ENCODE peak calls at places on chromosomes 16 and 17, in seven cellular contexts. E, D, U, X, B, O and W are unnamed samples.

GRCh38 chr17:2949469-2950044 is 113.8 kb downstream of the OR1D5 start:
- DNase-seq in O (no peak), U (no peak), D (peak; percentile 82), B (no peak), E (no peak), X (no peak), W (no peak)

GRCh38 chr16:4917117-4917516 is 19.8 kb downstream of the PPL start:
- DNase-seq in X (no peak), E (no peak), O (no peak), B (no peak), D (no peak), U (no peak), W (no peak)

GRCh38 chr16:67547423-67548264 is 14.7 kb upstream of the CTCF start:
- DNase-seq in X (peak; percentile 74), U (peak; percentile 30), O (no peak), B (no peak), D (no peak), E (no peak), W (no peak)

GRCh38 chr17:21463204-21463661 is 87.1 kb downstream of the KCNJ12 start:
- DNase-seq in O (no peak), D (no peak), X (no peak), E (no peak), B (no peak), U (no peak), W (no peak)

GRCh38 chr16:70695351-70696070 is 9.7 kb upstream of the MTSS2 start:
- DNase-seq in E (peak; percentile 85), X (no peak), D (peak; percentile 73), U (no peak), B (peak; percentile 67), O (peak; percentile 85), W (no peak)

GRCh38 chr17:79949646-79950292 is 85.9 kb downstream of the TBC1D16 start:
- DNase-seq in D (no peak), B (peak; percentile 33), U (peak; percentile 20), O (no peak), X (peak; percentile 56), E (peak; percentile 12), W (no peak)

GRCh38 chr17:81384929-81385319 is 10.3 kb upstream of the BAHCC1 start:
- DNase-seq in E (no peak), D (no peak), X (peak; percentile 69), U (peak; percentile 31), O (no peak), B (no peak), W (no peak)

GRCh38 chr16:89505204-89506112 is 2.7 kb upstream of the SPG7 start:
- DNase-seq in O (peak; percentile 72), X (peak; percentile 91), U (peak; percentile 81), B (no peak), E (peak; percentile 95), D (peak; percentile 97), W (peak; percentile 85)

GRCh38 chr17:81831957-81832607 is 1.0 kb downstream of the MCRIP1 start:
- DNase-seq in E (peak; percentile 62), B (no peak), X (no peak), O (no peak), U (no peak), D (no peak), W (no peak)

GRCh38 chr16:54282202-54282922 is 4.2 kb downstream of the IRX3 start:
- DNase-seq in B (peak; percentile 55), O (peak; percentile 70), E (peak; percentile 81), U (peak; percentile 35), D (peak; percentile 71), X (no peak), W (no peak)

GRCh38 chr17:38719284-38719942 is 10.7 kb upstream of the CISD3 start:
- DNase-seq in D (no peak), X (no peak), U (no peak), O (no peak), B (no peak), E (no peak), W (no peak)

GRCh38 chr16:53864819-53865491 is 161.0 kb downstream of the FTO start:
- DNase-seq in D (no peak), E (no peak), U (no peak), B (no peak), X (no peak), O (no peak), W (no peak)

GRCh38 chr16:81524382-81524781 is 79.8 kb downstream of the CMIP start:
- DNase-seq in D (no peak), X (no peak), O (no peak), U (no peak), B (no peak), E (no peak), W (no peak)

GRCh38 chr17:72136692-72137550 is 16.1 kb downstream of the SOX9 start:
- DNase-seq in B (no peak), O (no peak), D (no peak), X (no peak), E (no peak), U (no peak), W (no peak)

GRCh38 chr17:28394717-28395116 is 11.3 kb downstream of the SLC46A1 start:
- DNase-seq in U (no peak), D (no peak), O (no peak), E (no peak), B (no peak), X (no peak), W (no peak)

GRCh38 chr17:61251939-61252865 is 147.4 kb upstream of the TBX2 start:
- DNase-seq in D (peak; percentile 76), B (peak; percentile 42), E (peak; percentile 97), O (no peak), X (peak; percentile 95), U (peak; percentile 88), W (peak; percentile 95)

GRCh38 chr17:65131946-65132345 is 5.2 kb upstream of the RGS9 start:
- DNase-seq in O (no peak), D (no peak), X (no peak), B (no peak), U (no peak), E (no peak), W (no peak)

DNA sequence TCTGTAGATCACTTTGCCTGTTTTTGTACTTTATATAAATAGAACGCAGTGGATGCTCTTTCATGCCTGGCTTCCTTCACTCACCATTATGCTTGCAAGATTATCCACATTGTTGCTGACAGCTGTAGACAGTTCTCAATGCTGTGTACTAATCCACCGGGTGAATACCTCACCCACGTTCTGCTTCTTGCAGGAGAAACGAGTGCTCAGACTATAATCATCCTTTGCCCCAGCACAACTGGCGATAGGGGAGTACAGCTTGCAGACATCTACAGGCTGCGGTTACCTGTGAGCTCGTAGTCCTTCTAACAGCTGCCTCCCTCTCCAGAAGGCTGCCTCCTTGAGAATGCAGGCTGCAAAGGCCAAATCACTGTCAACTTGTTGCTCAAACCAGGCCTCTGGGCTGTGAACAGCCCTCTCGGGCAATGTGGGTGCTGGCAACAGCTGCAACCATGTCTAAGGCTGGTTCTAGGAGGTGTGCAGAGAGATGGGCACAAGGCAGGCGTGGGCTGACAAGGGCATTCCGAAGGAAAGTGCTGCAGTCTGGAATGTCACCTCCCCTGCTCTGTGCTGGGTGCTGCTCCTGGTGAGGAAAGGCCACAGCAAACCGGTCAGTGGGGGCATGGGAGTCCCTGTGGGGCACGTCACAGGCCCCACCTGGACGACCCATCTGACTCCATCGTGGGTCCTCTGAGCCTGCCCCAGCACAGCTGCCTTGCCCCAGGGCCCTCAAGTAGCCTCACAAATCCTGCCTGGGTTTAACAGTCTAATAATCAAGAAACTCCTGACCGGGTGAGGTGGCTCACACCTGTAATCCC is 3.0 kb upstream of the MYO15B start:
- DNase-seq in E (no peak), U (no peak), X (no peak), D (no peak), B (no peak), O (no peak), W (no peak)
- H3K4me1 ChIP-seq in E (peaks cover 9% of the 10 kb centered on the region), U (peaks cover 3% of the 10 kb centered on the region), X (peaks cover 14% of the 10 kb centered on the region), D (peaks cover 20% of the 10 kb centered on the region), B (no peaks in the 10 kb centered on the region), O (peaks cover 3% of the 10 kb centered on the region), W (no peaks in the 10 kb centered on the region)

GRCh38 chr16:56970934-56971767 is 9.4 kb downstream of the CETP start:
- DNase-seq in X (no peak), U (no peak), O (no peak), E (no peak), D (no peak), B (no peak), W (no peak)
- TF ChIP-seq EP300 in X (no peak), U (no peak), O (no peak), E (no peak), D (no peak), B (no peak), W (no peak)

GRCh38 chr16:86810062-86810461 is 231.7 kb downstream of the FOXL1 start:
- DNase-seq in B (no peak), O (no peak), E (no peak), D (no peak), X (no peak), U (no peak), W (no peak)
- H3K27me3 ChIP-seq in B (peaks cover 92% of the 10 kb centered on the region), O (peaks cover 23% of the 10 kb centered on the region), E (no peaks in the 10 kb centered on the region), D (peaks cover 30% of the 10 kb centered on the region), X (peaks cover 56% of the 10 kb centered on the region), U (no peaks in the 10 kb centered on the region), W (peaks cover 31% of the 10 kb centered on the region)

GRCh38 chr16:23739516-23739915 is 15.3 kb upstream of the CHP2 start:
- DNase-seq in U (no peak), O (no peak), B (no peak), E (no peak), X (no peak), D (no peak), W (no peak)
- H3K4me1 ChIP-seq in U (no peaks in the 10 kb centered on the region), O (peaks cover 3% of the 10 kb centered on the region), B (no peaks in the 10 kb centered on the region), E (no peaks in the 10 kb centered on the region), X (no peaks in the 10 kb centered on the region), D (no peaks in the 10 kb centered on the region), W (no peaks in the 10 kb centered on the region)

DNA sequence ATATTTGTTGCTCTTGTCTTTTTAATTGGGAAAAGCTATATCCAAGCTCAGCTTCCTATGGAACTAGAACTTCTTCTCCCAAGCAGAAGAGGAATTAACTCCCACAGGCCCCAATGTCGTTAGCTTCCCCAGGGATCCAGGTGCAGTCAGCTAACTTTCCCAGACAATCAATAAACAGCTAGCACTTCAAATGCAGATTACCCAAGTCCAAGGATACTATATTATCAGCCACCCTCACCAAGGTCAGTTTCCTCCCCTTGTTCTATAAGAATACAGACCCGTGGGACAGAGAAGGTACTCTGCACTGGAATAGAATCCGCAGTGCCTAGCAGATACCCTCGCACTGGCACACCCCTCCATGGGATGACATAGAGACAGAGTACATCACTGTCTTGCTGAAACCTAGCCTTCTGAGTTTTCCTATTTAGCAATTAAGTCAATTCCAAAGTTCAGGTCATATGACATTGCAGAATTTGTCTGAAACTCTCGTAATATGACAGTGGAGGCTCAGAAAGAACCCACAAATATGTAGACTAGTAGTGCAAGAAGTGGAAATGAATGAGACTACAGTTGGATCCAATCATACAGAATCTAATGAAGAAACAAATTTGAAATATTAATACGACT is 39.9 kb upstream of the ABCA10 start:
- DNase-seq in E (no peak), D (no peak), X (no peak), B (no peak), U (no peak), O (no peak), W (no peak)
- TF ChIP-seq EP300 in E (no peak), D (no peak), X (no peak), B (no peak), U (no peak), O (no peak), W (no peak)